ENCODE peak calls at places on chromosomes 2 and 18, in four cellular contexts. A is neural progenitor cell; P is WERI-Rb-1; J is CD8-positive, alpha-beta memory T cell. Z is an unnamed sample.

GRCh38 chr18:75247041-75247551 is 36.5 kb downstream of the TSHZ1 start:
- DNase-seq in A (no peak), P (no peak), J (no peak), Z (no peak)

GRCh38 chr2:57906152-57906732 is 140.4 kb upstream of the VRK2 start:
- DNase-seq in A (peak), P (no peak), J (no peak), Z (peak)

GRCh38 chr2:237752761-237753165 is 45.8 kb upstream of the RBM44 start:
- DNase-seq in A (no peak), P (no peak), J (no peak), Z (no peak)

GRCh38 chr2:175180701-175181103 is 808 bp downstream of the ATP5MC3 start:
- DNase-seq in A (no peak), P (peak), J (peak), Z (no peak)

GRCh38 chr18:48029296-48029986 is 99.0 kb upstream of the SMAD2 start:
- DNase-seq in A (no peak), P (no peak), J (no peak), Z (no peak)

GRCh38 chr2:238497610-238498005 is 70.9 kb downstream of the ASB1 start:
- DNase-seq in A (no peak), P (no peak), J (no peak), Z (no peak)

GRCh38 chr2:189152476-189152875 is 27.1 kb downstream of the COL5A2 start:
- DNase-seq in A (no peak), P (no peak), J (no peak), Z (no peak)

GRCh38 chr2:30253873-30254691 is 22.7 kb downstream of the LBH start:
- DNase-seq in A (no peak), P (no peak), J (no peak), Z (no peak)

GRCh38 chr2:46013726-46014125 is 283.5 kb upstream of the EPAS1 start:
- DNase-seq in A (no peak), P (no peak), J (no peak), Z (no peak)

GRCh38 chr2:46015671-46016070 is 281.5 kb upstream of the EPAS1 start:
- DNase-seq in A (no peak), P (no peak), J (no peak), Z (no peak)

GRCh38 chr2:46018773-46019593 is 278.2 kb upstream of the EPAS1 start:
- DNase-seq in A (no peak), P (no peak), J (no peak), Z (no peak)

GRCh38 chr2:46012618-46013240 is 284.5 kb upstream of the EPAS1 start:
- DNase-seq in A (no peak), P (no peak), J (no peak), Z (no peak)

DNA sequence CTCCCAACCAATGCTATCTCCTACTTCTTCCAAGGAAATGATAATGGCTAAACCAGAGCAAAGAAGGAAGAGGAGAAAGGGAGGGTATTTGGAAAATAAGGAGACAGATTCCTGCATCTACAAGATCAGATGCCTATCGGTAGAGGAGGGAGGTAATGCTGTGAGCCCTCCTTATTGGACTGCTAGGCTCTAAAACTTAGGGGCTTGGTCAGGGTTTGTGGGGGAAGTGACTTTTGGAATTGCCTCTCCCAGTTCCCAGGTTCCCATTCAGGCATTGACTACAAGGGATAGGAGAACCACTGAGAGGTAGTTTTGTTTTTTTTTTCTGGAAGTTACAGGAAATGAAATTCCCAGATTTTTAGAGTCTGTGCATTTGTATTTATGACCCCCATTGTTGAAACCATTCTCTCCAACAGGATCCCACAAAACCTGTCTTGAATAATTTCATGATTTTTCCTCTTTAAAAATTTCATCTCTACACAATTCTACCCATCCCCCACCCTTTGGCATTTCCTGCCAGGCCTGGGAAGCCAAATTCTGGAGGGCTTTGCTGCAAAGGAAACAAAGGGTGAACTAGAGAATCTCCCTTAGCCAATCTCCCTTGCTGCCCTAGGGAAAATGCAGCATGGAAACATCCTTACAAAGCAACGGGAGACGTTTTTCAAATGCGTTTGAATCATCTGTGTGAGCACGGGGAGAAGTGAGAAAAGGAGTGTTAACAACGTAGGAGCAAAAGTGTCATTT is 282.1 kb upstream of the EPAS1 start:
- DNase-seq in A (peak), P (no peak), J (no peak), Z (no peak)
- H3K4me3 ChIP-seq in A (no peak), P (no peak), J (no peak), Z (no peak)

GRCh38 chr2:197256771-197257170 is 53.8 kb downstream of the ANKRD44 start:
- DNase-seq in A (no peak), P (no peak), J (no peak), Z (no peak)
- H3K4me3 ChIP-seq in A (no peak), P (no peak), J (no peak), Z (no peak)

GRCh38 chr2:127108090-127108523 is 1.2 kb upstream of the BIN1 start:
- DNase-seq in A (no peak), P (no peak), J (no peak), Z (no peak)
- H3K4me3 ChIP-seq in A (peak), P (peak), J (no peak), Z (peak)

DNA sequence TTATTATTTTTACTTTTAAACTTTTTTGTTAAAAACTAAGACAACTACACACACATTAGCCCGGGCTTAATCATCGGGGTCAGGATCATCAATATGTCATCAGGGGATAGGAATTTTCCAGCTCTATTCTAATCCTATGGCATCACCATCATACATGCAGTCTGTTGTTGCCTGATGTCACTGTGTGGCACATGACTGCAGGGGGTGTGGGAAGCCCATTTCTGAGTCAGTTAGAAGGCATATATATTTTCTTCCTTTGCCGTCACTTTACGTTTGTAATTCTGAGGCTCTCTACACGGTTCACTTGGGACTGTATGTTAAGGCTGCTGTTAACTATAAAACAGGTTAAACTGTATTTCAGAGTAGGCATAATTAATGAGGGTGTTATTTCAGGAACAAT is 144.4 kb upstream of the ITGA6 start:
- DNase-seq in A (no peak), P (peak), J (no peak), Z (no peak)
- H3K4me3 ChIP-seq in A (no peak), P (no peak), J (no peak), Z (no peak)

GRCh38 chr2:38079111-38080052 is 3.4 kb upstream of the CYP1B1 start:
- DNase-seq in A (peak), P (no peak), J (no peak), Z (no peak)
- H3K4me3 ChIP-seq in A (no peak), P (no peak), J (no peak), Z (no peak)

GRCh38 chr2:86035371-86035882 is 70.3 kb downstream of the POLR1A start:
- DNase-seq in A (no peak), P (no peak), J (no peak), Z (no peak)

GRCh38 chr2:86037795-86038192 is 67.9 kb downstream of the POLR1A start:
- DNase-seq in A (no peak), P (no peak), J (no peak), Z (no peak)

GRCh38 chr2:86037141-86037794 is 68.4 kb downstream of the POLR1A start:
- DNase-seq in A (no peak), P (no peak), J (peak), Z (no peak)

GRCh38 chr2:86035883-86036789 is 69.5 kb downstream of the POLR1A start:
- DNase-seq in A (no peak), P (no peak), J (peak), Z (no peak)

GRCh38 chr2:86036790-86037138 is 68.9 kb downstream of the POLR1A start:
- DNase-seq in A (no peak), P (no peak), J (no peak), Z (no peak)
- H3K4me3 ChIP-seq in A (no peak), P (no peak), J (peak), Z (no peak)

GRCh38 chr18:62986490-62986889 is 271.1 kb downstream of the PHLPP1 start:
- DNase-seq in A (no peak), P (no peak), J (no peak), Z (no peak)

GRCh38 chr18:62987859-62988258 is 272.5 kb downstream of the PHLPP1 start:
- DNase-seq in A (no peak), P (no peak), J (no peak), Z (no peak)

GRCh38 chr18:62989195-62989594 is 273.9 kb downstream of the PHLPP1 start:
- DNase-seq in A (no peak), P (no peak), J (no peak), Z (no peak)

GRCh38 chr18:62987035-62987830 is 271.9 kb downstream of the PHLPP1 start:
- DNase-seq in A (no peak), P (no peak), J (no peak), Z (no peak)

DNA sequence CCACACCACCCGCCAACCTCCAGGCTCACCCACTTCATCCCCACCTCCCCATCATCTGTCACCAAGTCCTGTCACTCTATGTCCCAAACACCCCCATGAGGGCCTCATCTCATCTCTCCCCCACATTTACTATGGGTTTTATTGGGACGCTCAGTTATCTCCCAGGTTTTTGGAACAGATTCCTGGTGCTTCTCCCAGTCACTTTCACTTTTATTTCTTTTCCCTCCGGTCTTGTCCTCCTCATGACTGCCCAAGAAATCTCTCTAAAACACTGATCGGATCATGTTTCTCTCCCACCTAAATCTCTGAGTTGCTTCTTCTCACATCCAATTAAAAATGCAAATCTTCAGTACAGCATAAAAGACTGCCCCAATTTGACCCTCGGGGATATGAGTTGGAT is 273.1 kb downstream of the PHLPP1 start:
- DNase-seq in A (no peak), P (no peak), J (no peak), Z (no peak)
- H3K4me3 ChIP-seq in A (no peak), P (no peak), J (no peak), Z (no peak)

GRCh38 chr2:128796321-128796720 is 477.7 kb upstream of the HS6ST1 start:
- DNase-seq in A (no peak), P (no peak), J (no peak), Z (no peak)
- H3K4me3 ChIP-seq in A (no peak), P (no peak), J (no peak), Z (no peak)

GRCh38 chr2:27133195-27133875 is 1.1 kb downstream of the PREB start:
- DNase-seq in A (no peak), P (no peak), J (no peak), Z (no peak)

GRCh38 chr2:27133905-27134780 is at the start of gene PREB:
- DNase-seq in A (peak), P (peak), J (peak), Z (peak)

GRCh38 chr2:27135471-27135955 is 1.1 kb upstream of the PREB start:
- DNase-seq in A (no peak), P (no peak), J (no peak), Z (no peak)

GRCh38 chr2:27136751-27137150 is 2.3 kb upstream of the PREB start:
- DNase-seq in A (no peak), P (no peak), J (no peak), Z (no peak)

GRCh38 chr2:27134781-27135470 is 490 bp upstream of the PREB start:
- DNase-seq in A (no peak), P (no peak), J (no peak), Z (no peak)
- H3K4me3 ChIP-seq in A (peak), P (peak), J (peak), Z (no peak)

GRCh38 chr2:55049794-55050132 is 488 bp downstream of the RTN4 start:
- DNase-seq in A (no peak), P (no peak), J (no peak), Z (no peak)

GRCh38 chr2:55052087-55053061 is 2.1 kb upstream of the RTN4 start:
- DNase-seq in A (no peak), P (no peak), J (no peak), Z (no peak)

GRCh38 chr2:55048925-55049793 is 1.1 kb downstream of the RTN4 start:
- DNase-seq in A (peak), P (peak), J (peak), Z (peak)

GRCh38 chr2:55050133-55050994 is at the start of gene RTN4:
- DNase-seq in A (peak), P (peak), J (peak), Z (peak)

GRCh38 chr2:55051026-55051866 is 995 bp upstream of the RTN4 start:
- DNase-seq in A (peak), P (no peak), J (peak), Z (peak)
- H3K4me3 ChIP-seq in A (peak), P (peak), J (peak), Z (peak)

Z was measured in neuronal stem cell.